ENCODE peak calls at places on chromosome 3, in nine cellular contexts. One of them, this sample, is unnamed.

GRCh38 chr3:189621948-189622603 is 9.1 kb upstream of the TP63 start:
- DNase-seq in mucosa of descending colon: no peak
- DNase-seq in transverse colon: no peak
- DNase-seq in tibial artery: no peak
- DNase-seq in left ventricle myocardium inferior: no peak
- DNase-seq in fibroblast of lung: peak; percentile 17
- DNase-seq in endodermal cell: no peak
- DNase-seq in suprapubic skin: no peak
- DNase-seq in Panc1: no peak
- DNase-seq in this sample: peak; percentile 65

GRCh38 chr3:67461667-67462142 is 192.7 kb downstream of the SUCLG2 start:
- DNase-seq in suprapubic skin: no peak
- DNase-seq in mucosa of descending colon: no peak
- DNase-seq in fibroblast of lung: peak; percentile 61
- DNase-seq in tibial artery: no peak
- DNase-seq in Panc1: no peak
- DNase-seq in endodermal cell: no peak
- DNase-seq in transverse colon: no peak
- DNase-seq in left ventricle myocardium inferior: no peak
- DNase-seq in this sample: no peak

GRCh38 chr3:134330895-134331810 is 43.1 kb downstream of the AMOTL2 start:
- DNase-seq in transverse colon: no peak
- DNase-seq in fibroblast of lung: peak; percentile 85
- DNase-seq in left ventricle myocardium inferior: no peak
- DNase-seq in endodermal cell: peak; percentile 77
- DNase-seq in tibial artery: peak; percentile 54
- DNase-seq in Panc1: no peak
- DNase-seq in suprapubic skin: peak; percentile 77
- DNase-seq in mucosa of descending colon: no peak
- DNase-seq in this sample: peak; percentile 69

GRCh38 chr3:59052803-59053411 is 3.1 kb upstream of the CFAP20DC start:
- DNase-seq in mucosa of descending colon: peak; percentile 45
- DNase-seq in tibial artery: no peak
- DNase-seq in fibroblast of lung: peak; percentile 27
- DNase-seq in Panc1: no peak
- DNase-seq in transverse colon: no peak
- DNase-seq in left ventricle myocardium inferior: no peak
- DNase-seq in endodermal cell: peak; percentile 61
- DNase-seq in suprapubic skin: no peak
- DNase-seq in this sample: no peak

GRCh38 chr3:51706788-51707731 is at the start of gene GRM2:
- DNase-seq in suprapubic skin: peak; percentile 82
- DNase-seq in transverse colon: peak; percentile 54
- DNase-seq in left ventricle myocardium inferior: peak; percentile 78
- DNase-seq in endodermal cell: peak; percentile 98
- DNase-seq in fibroblast of lung: peak; percentile 84
- DNase-seq in mucosa of descending colon: peak; percentile 72
- DNase-seq in Panc1: no peak
- DNase-seq in tibial artery: peak; percentile 57
- DNase-seq in this sample: peak; percentile 79

GRCh38 chr3:128492353-128493220 is at the start of gene GATA2:
- DNase-seq in endodermal cell: peak; percentile 81
- DNase-seq in Panc1: no peak
- DNase-seq in suprapubic skin: peak; percentile 74
- DNase-seq in mucosa of descending colon: no peak
- DNase-seq in left ventricle myocardium inferior: no peak
- DNase-seq in transverse colon: no peak
- DNase-seq in tibial artery: peak; percentile 20
- DNase-seq in fibroblast of lung: peak; percentile 45
- DNase-seq in this sample: no peak

GRCh38 chr3:129003578-129004112 is 2.5 kb downstream of the EFCC1 start:
- DNase-seq in left ventricle myocardium inferior: no peak
- DNase-seq in suprapubic skin: no peak
- DNase-seq in endodermal cell: peak; percentile 78
- DNase-seq in Panc1: no peak
- DNase-seq in mucosa of descending colon: peak; percentile 70
- DNase-seq in tibial artery: no peak
- DNase-seq in transverse colon: peak; percentile 75
- DNase-seq in fibroblast of lung: no peak
- DNase-seq in this sample: no peak

GRCh38 chr3:103127737-103128136 is 692.9 kb downstream of the ZPLD1 start:
- DNase-seq in endodermal cell: no peak
- DNase-seq in left ventricle myocardium inferior: no peak
- DNase-seq in suprapubic skin: no peak
- DNase-seq in tibial artery: no peak
- DNase-seq in fibroblast of lung: peak; percentile 58
- DNase-seq in transverse colon: no peak
- DNase-seq in Panc1: no peak
- DNase-seq in mucosa of descending colon: no peak
- DNase-seq in this sample: no peak

GRCh38 chr3:190366145-190366544 is 21.8 kb upstream of the CLDN16 start:
- DNase-seq in endodermal cell: no peak
- DNase-seq in Panc1: no peak
- DNase-seq in mucosa of descending colon: no peak
- DNase-seq in transverse colon: no peak
- DNase-seq in fibroblast of lung: no peak
- DNase-seq in suprapubic skin: no peak
- DNase-seq in left ventricle myocardium inferior: no peak
- DNase-seq in tibial artery: no peak
- DNase-seq in this sample: no peak

GRCh38 chr3:121942116-121942786 is 48.0 kb downstream of the SLC15A2 start:
- DNase-seq in endodermal cell: no peak
- DNase-seq in left ventricle myocardium inferior: no peak
- DNase-seq in tibial artery: no peak
- DNase-seq in Panc1: no peak
- DNase-seq in suprapubic skin: no peak
- DNase-seq in fibroblast of lung: no peak
- DNase-seq in mucosa of descending colon: peak; percentile 81
- DNase-seq in transverse colon: peak; percentile 57
- DNase-seq in this sample: no peak

DNA sequence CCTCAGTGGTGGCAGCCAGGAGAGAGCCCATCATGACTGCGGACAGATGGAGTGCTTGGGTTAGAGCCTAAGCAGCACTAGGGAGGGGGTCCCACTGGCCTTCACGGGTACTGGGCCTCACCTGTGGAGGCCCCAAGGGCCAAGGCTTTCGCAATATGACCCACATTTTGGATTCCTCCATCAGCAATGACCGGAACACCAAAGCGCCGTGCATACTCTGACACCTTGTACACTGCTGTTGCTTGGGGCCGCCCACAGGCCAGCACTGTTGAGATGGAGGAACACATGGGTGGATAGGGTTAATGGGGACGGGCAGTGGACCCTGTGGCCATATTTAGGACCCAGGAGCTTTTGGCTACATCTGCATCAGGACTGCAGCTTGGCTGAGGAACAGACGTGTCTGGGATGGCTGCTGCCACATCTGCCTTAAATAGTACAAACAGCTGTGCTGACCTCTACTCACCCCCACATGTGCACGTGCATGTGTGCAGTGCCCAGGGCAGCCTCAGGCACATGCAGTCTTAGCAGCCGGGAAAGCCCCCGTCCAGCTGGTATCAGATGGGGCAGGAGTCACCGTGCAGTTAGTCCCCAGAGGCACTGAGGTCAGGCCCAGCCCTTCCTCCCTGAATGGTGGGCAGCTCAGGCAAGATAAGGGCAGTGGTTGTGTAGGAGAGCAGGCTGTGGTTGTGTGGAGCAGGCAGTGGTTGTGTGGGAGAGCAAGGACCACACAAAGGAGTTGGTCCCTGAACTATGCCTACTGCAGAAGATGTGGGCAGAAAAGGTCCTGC is 3.3 kb downstream of the NDUFAF3 start:
- DNase-seq in transverse colon: no peak
- DNase-seq in endodermal cell: no peak
- DNase-seq in left ventricle myocardium inferior: no peak
- DNase-seq in mucosa of descending colon: peak; percentile 8
- DNase-seq in tibial artery: no peak
- DNase-seq in fibroblast of lung: no peak
- DNase-seq in Panc1: no peak
- DNase-seq in suprapubic skin: no peak
- DNase-seq in this sample: no peak
- H3K36me3 ChIP-seq in transverse colon: no peaks in the 10 kb centered on the region
- H3K36me3 ChIP-seq in endodermal cell: peaks cover 61% of the 10 kb centered on the region
- H3K36me3 ChIP-seq in left ventricle myocardium inferior: peaks cover 43% of the 10 kb centered on the region
- H3K36me3 ChIP-seq in mucosa of descending colon: peaks cover 8% of the 10 kb centered on the region
- H3K36me3 ChIP-seq in tibial artery: peaks cover 54% of the 10 kb centered on the region
- H3K36me3 ChIP-seq in fibroblast of lung: peaks cover 32% of the 10 kb centered on the region
- H3K36me3 ChIP-seq in Panc1: peaks cover 12% of the 10 kb centered on the region
- H3K36me3 ChIP-seq in suprapubic skin: peaks cover 45% of the 10 kb centered on the region
- H3K36me3 ChIP-seq in this sample: peaks cover 58% of the 10 kb centered on the region

GRCh38 chr3:144114767-144115166 is 143.1 kb downstream of the DIPK2A start:
- DNase-seq in tibial artery: no peak
- DNase-seq in left ventricle myocardium inferior: no peak
- DNase-seq in endodermal cell: no peak
- DNase-seq in mucosa of descending colon: no peak
- DNase-seq in Panc1: no peak
- DNase-seq in suprapubic skin: no peak
- DNase-seq in fibroblast of lung: peak; percentile 7
- DNase-seq in transverse colon: no peak
- DNase-seq in this sample: no peak

GRCh38 chr3:144112036-144112435 is 140.4 kb downstream of the DIPK2A start:
- DNase-seq in mucosa of descending colon: no peak
- DNase-seq in suprapubic skin: no peak
- DNase-seq in transverse colon: no peak
- DNase-seq in left ventricle myocardium inferior: no peak
- DNase-seq in endodermal cell: no peak
- DNase-seq in fibroblast of lung: peak; percentile 9
- DNase-seq in Panc1: no peak
- DNase-seq in tibial artery: no peak
- DNase-seq in this sample: no peak

GRCh38 chr3:144109944-144110343 is 138.3 kb downstream of the DIPK2A start:
- DNase-seq in suprapubic skin: no peak
- DNase-seq in mucosa of descending colon: no peak
- DNase-seq in left ventricle myocardium inferior: no peak
- DNase-seq in endodermal cell: no peak
- DNase-seq in Panc1: no peak
- DNase-seq in transverse colon: no peak
- DNase-seq in fibroblast of lung: no peak
- DNase-seq in tibial artery: no peak
- DNase-seq in this sample: no peak

GRCh38 chr3:144107923-144108322 is 136.3 kb downstream of the DIPK2A start:
- DNase-seq in suprapubic skin: no peak
- DNase-seq in mucosa of descending colon: no peak
- DNase-seq in left ventricle myocardium inferior: no peak
- DNase-seq in fibroblast of lung: no peak
- DNase-seq in transverse colon: no peak
- DNase-seq in endodermal cell: no peak
- DNase-seq in tibial artery: no peak
- DNase-seq in Panc1: no peak
- DNase-seq in this sample: no peak

DNA sequence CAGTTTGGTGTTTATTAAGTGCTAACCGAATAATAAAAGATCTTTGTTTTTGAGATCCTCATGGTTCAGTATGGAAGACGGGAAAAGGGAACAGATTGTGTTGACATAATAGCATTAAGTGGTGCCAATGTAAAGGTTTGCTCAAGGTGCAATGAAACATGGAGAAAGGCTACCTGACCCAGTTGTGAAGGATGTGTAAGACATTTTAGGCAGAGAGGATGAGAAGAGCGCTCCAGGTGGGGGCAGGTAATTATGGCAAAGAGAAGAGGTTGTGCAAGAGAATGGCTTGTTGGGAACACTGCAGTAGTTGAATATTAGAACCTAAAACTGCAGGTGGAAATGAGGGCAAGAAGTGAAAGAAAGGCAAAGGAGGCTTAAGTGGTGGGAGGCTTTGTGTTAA is 140.8 kb downstream of the DIPK2A start:
- DNase-seq in transverse colon: no peak
- DNase-seq in tibial artery: no peak
- DNase-seq in left ventricle myocardium inferior: no peak
- DNase-seq in fibroblast of lung: no peak
- DNase-seq in mucosa of descending colon: no peak
- DNase-seq in suprapubic skin: no peak
- DNase-seq in endodermal cell: no peak
- DNase-seq in Panc1: no peak
- DNase-seq in this sample: no peak
- TF ChIP-seq CTCF in transverse colon: no peak
- TF ChIP-seq CTCF in tibial artery: no peak
- TF ChIP-seq CTCF in left ventricle myocardium inferior: no peak
- TF ChIP-seq CTCF in fibroblast of lung: no peak
- TF ChIP-seq CTCF in mucosa of descending colon: no peak
- TF ChIP-seq CTCF in suprapubic skin: no peak
- TF ChIP-seq CTCF in endodermal cell: no peak
- TF ChIP-seq CTCF in Panc1: no peak
- TF ChIP-seq CTCF in this sample: no peak

DNA sequence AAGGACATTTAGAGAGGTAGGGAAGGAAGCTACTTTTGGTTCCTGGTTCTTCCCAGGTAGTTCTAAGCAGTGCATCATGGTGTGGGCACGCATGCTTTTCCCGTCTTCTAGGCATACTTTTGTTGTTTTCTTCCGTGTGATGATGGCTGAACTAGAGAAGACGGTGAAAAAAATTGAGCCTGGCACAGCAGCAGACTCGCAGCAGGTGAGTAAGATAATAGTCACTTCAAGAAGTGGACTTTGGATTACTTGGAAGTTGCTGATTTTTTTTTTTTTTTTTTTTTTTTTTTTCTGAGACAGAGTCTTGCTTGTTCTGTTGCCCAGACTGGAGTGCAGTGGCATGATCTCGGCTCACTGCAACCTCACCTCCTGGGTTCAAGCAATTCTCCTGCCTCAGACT is 17.9 kb downstream of the FANCD2OS start:
- DNase-seq in fibroblast of lung: no peak
- DNase-seq in transverse colon: peak; percentile 38
- DNase-seq in endodermal cell: no peak
- DNase-seq in mucosa of descending colon: peak; percentile 30
- DNase-seq in left ventricle myocardium inferior: no peak
- DNase-seq in suprapubic skin: no peak
- DNase-seq in tibial artery: no peak
- DNase-seq in Panc1: no peak
- DNase-seq in this sample: no peak
- H3K36me3 ChIP-seq in fibroblast of lung: peaks cover 2% of the 10 kb centered on the region
- H3K36me3 ChIP-seq in transverse colon: no peaks in the 10 kb centered on the region
- H3K36me3 ChIP-seq in endodermal cell: peaks cover 74% of the 10 kb centered on the region
- H3K36me3 ChIP-seq in mucosa of descending colon: no peaks in the 10 kb centered on the region
- H3K36me3 ChIP-seq in left ventricle myocardium inferior: no peaks in the 10 kb centered on the region
- H3K36me3 ChIP-seq in suprapubic skin: no peaks in the 10 kb centered on the region
- H3K36me3 ChIP-seq in tibial artery: no peaks in the 10 kb centered on the region
- H3K36me3 ChIP-seq in Panc1: no peaks in the 10 kb centered on the region
- H3K36me3 ChIP-seq in this sample: no peaks in the 10 kb centered on the region

DNA sequence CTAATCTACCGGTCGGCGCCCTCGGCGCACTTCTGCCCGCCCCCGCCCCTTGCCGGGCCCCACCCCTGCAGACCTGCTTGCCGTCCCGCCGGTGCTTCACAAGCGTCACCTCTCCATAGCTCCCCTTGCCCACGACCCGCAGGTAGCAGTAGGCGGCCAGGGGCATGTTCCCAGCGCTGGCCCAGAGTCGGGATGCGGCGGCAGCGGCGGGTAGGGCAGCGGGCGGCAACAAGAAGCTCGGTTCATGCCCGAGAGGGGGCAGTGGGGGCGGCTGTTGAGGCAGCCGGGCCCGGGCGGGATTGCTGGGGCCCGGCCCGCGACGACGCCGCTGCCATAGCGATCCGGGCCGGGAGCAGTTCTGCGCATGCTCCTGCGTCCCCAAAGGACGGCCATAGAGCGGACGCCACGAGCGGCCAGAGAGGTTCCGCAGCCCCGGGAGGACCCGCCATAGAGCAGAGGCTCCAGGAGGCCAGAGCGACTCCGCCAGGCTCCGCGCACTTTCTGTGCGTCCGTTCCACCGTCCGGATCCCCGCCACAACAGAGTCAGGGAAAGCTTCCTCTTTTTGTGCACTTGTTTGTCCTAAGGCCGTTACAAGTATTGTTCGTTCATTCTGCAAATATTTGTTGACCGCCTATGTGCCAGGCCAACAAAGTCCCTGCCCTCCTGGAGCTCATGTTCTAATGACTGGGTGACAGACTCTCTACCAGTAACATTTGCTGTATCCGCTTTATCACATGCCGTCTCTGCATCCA is at the start of gene NEK4:
- DNase-seq in transverse colon: peak; percentile 95
- DNase-seq in tibial artery: peak; percentile 90
- DNase-seq in mucosa of descending colon: peak; percentile 93
- DNase-seq in Panc1: peak; percentile 36
- DNase-seq in endodermal cell: peak; percentile 97
- DNase-seq in left ventricle myocardium inferior: peak; percentile 94
- DNase-seq in fibroblast of lung: peak; percentile 82
- DNase-seq in suprapubic skin: peak; percentile 93
- DNase-seq in this sample: peak; percentile 98
- TF ChIP-seq CTCF in transverse colon: no peak
- TF ChIP-seq CTCF in tibial artery: peak; percentile 13
- TF ChIP-seq CTCF in mucosa of descending colon: no peak
- TF ChIP-seq CTCF in Panc1: no peak
- TF ChIP-seq CTCF in endodermal cell: peak; percentile 40
- TF ChIP-seq CTCF in left ventricle myocardium inferior: no peak
- TF ChIP-seq CTCF in fibroblast of lung: no peak
- TF ChIP-seq CTCF in suprapubic skin: peak; percentile 18
- TF ChIP-seq CTCF in this sample: no peak